ENCODE peak calls at places on chromosomes 5 and 9, in four cellular contexts. A is fibroblast of the conjunctiva, C is heart left ventricle, U is nephron progenitor cell. D is an unnamed sample.

GRCh38 chr9:18071651-18072060 is 402.3 kb upstream of the ADAMTSL1 start:
- DNase-seq in A (no peak), C (no peak), U (no peak), D (no peak)

GRCh38 chr5:81786509-81786908 is 35.6 kb upstream of the SSBP2 start:
- DNase-seq in A (no peak), C (no peak), U (no peak), D (no peak)

GRCh38 chr9:31314241-31314640 is 1070.2 kb upstream of the ACO1 start:
- DNase-seq in A (no peak), C (no peak), U (no peak), D (no peak)

GRCh38 chr5:61641748-61642565 is 309.9 kb downstream of the ZSWIM6 start:
- DNase-seq in A (no peak), C (no peak), U (no peak), D (no peak)

GRCh38 chr9:136857166-136857565 is 5.0 kb downstream of the MAMDC4 start:
- DNase-seq in A (no peak), C (no peak), U (no peak), D (no peak)

GRCh38 chr5:52947208-52947607 is 41.9 kb upstream of the ITGA2 start:
- DNase-seq in A (peak), C (no peak), U (no peak), D (no peak)

GRCh38 chr9:132798817-132799790 is 79.0 kb downstream of the AK8 start:
- DNase-seq in A (no peak), C (no peak), U (no peak), D (no peak)

GRCh38 chr9:110148868-110149267 is 59.1 kb downstream of the C9orf152 start:
- DNase-seq in A (no peak), C (peak), U (no peak), D (peak)

GRCh38 chr9:94743035-94743954 is 16.8 kb downstream of the AOPEP start:
- DNase-seq in A (no peak), C (no peak), U (no peak), D (no peak)

GRCh38 chr5:176474476-176474875 is 26.3 kb downstream of the FAF2 start:
- DNase-seq in A (no peak), C (no peak), U (no peak), D (no peak)

GRCh38 chr9:101342595-101342994 is 42.2 kb downstream of the BAAT start:
- DNase-seq in A (no peak), C (no peak), U (no peak), D (no peak)

GRCh38 chr9:78745996-78746395 is 449.1 kb downstream of the PSAT1 start:
- DNase-seq in A (no peak), C (no peak), U (no peak), D (no peak)

GRCh38 chr5:73638344-73639095 is 12.5 kb downstream of the ARHGEF28 start:
- DNase-seq in A (no peak), C (no peak), U (no peak), D (no peak)

GRCh38 chr5:132813599-132814440 is 718 bp downstream of the SOWAHA start:
- DNase-seq in A (no peak), C (peak), U (peak), D (no peak)

GRCh38 chr9:73152445-73152844 is 780 bp downstream of the ANXA1 start:
- DNase-seq in A (no peak), C (no peak), U (no peak), D (no peak)

GRCh38 chr5:134086943-134087305 is 27.6 kb upstream of the TCF7 start:
- DNase-seq in A (no peak), C (no peak), U (no peak), D (no peak)

GRCh38 chr5:138610468-138611294 is 35.5 kb upstream of the HSPA9 start:
- DNase-seq in A (no peak), C (no peak), U (peak), D (no peak)

GRCh38 chr9:136566899-136567298 is 21.1 kb upstream of the NOTCH1 start:
- DNase-seq in A (no peak), C (peak), U (peak), D (no peak)

GRCh38 chr5:134142088-134142487 is 27.6 kb downstream of the TCF7 start:
- DNase-seq in A (no peak), C (no peak), U (no peak), D (no peak)

GRCh38 chr5:150575745-150576448 is 64.6 kb upstream of the SYNPO start:
- DNase-seq in A (no peak), C (peak), U (no peak), D (no peak)

GRCh38 chr9:31839273-31839672 is 545.2 kb upstream of the ACO1 start:
- DNase-seq in A (no peak), C (no peak), U (no peak), D (no peak)

GRCh38 chr9:115013998-115014397 is 83.6 kb upstream of the TNFSF8 start:
- DNase-seq in A (peak), C (peak), U (peak), D (peak)

D was measured in AG09319.